ENCODE peak calls at places on chromosomes 4 and X, in five cellular contexts. E is smooth muscle cell of the brain vasculature, W is neural crest cell, X is GM20000, U is GM12892. F is an unnamed sample.

GRCh38 chr4:99087887-99088484 is 602 bp downstream of the ADH5 start:
- DNase-seq in W (peak), E (no peak), X (peak), U (peak), F (peak)

GRCh38 chrX:38651625-38652601 is 90.6 kb downstream of the TSPAN7 start:
- DNase-seq in X (no peak), E (no peak), U (no peak), W (no peak), F (no peak)

GRCh38 chrX:115689931-115690330 is 129.0 kb downstream of the PLS3 start:
- DNase-seq in E (peak), X (no peak), W (no peak), U (no peak), F (no peak)

GRCh38 chr4:33864290-33864859 is 2379.9 kb downstream of the ARAP2 start:
- DNase-seq in U (no peak), W (no peak), X (no peak), E (no peak), F (no peak)

GRCh38 chr4:98166025-98166730 is 22.9 kb upstream of the STPG2 start:
- DNase-seq in E (no peak), U (no peak), W (no peak), X (no peak), F (no peak)

GRCh38 chr4:1753256-1753655 is 31.9 kb downstream of the TACC3 start:
- DNase-seq in X (no peak), U (no peak), E (no peak), W (no peak), F (no peak)

GRCh38 chrX:3950373-3950772 is 236.9 kb upstream of the PRKX start:
- DNase-seq in U (no peak), W (no peak), E (no peak), X (no peak), F (no peak)

GRCh38 chrX:103124284-103124683 is 31.3 kb upstream of the NXF3 start:
- DNase-seq in X (no peak), U (no peak), W (no peak), E (no peak), F (no peak)

GRCh38 chr4:54063737-54064316 is 578 bp downstream of the CHIC2 start:
- DNase-seq in X (peak), E (no peak), W (peak), U (peak), F (no peak)

GRCh38 chr4:61204353-61204752 is 4.2 kb downstream of the ADGRL3 start:
- DNase-seq in E (no peak), W (no peak), U (no peak), X (no peak), F (no peak)